ENCODE peak calls at places on chromosomes 4 and X, in five cellular contexts. G is adrenal gland, A is IMR-90, T is A549, V is K562. L is an unnamed sample.

GRCh38 chrX:72274526-72274925 is 2.5 kb downstream of the RPS4X start:
- DNase-seq in G (no peak), A (no peak), T (no peak), V (no peak), L (no peak)

GRCh38 chr4:155735506-155735905 is 23.3 kb upstream of the GUCY1B1 start:
- DNase-seq in G (no peak), A (peak; percentile 39), T (no peak), V (no peak), L (no peak)

GRCh38 chrX:78123190-78123589 is 16.3 kb downstream of the TAF9B start:
- DNase-seq in G (no peak), A (peak; percentile 63), T (no peak), V (no peak), L (no peak)

GRCh38 chr4:1187182-1187581 is 14.8 kb upstream of the SPON2 start:
- DNase-seq in G (peak; percentile 49), A (peak; percentile 42), T (no peak), V (no peak), L (no peak)

GRCh38 chr4:1988327-1988724 is 20.4 kb downstream of the NELFA start:
- DNase-seq in G (no peak), A (no peak), T (no peak), V (no peak), L (no peak)

GRCh38 chrX:17413228-17413627 is 38.2 kb downstream of the NHS start:
- DNase-seq in G (no peak), A (peak; percentile 88), T (peak; percentile 29), V (no peak), L (no peak)

GRCh38 chrX:9966775-9967408 is at the start of gene CLDN34:
- DNase-seq in G (no peak), A (no peak), T (no peak), V (peak; percentile 15), L (no peak)

GRCh38 chr4:128513664-128514484 is 226.3 kb upstream of the PGRMC2 start:
- DNase-seq in G (no peak), A (peak; percentile 61), T (no peak), V (no peak), L (peak; percentile 70)

GRCh38 chr4:71691416-71692073 is 92.3 kb downstream of the GC start:
- DNase-seq in G (no peak), A (no peak), T (no peak), V (no peak), L (no peak)

GRCh38 chrX:40845331-40845911 is 110.1 kb upstream of the MED14 start:
- DNase-seq in G (peak; percentile 46), A (peak; percentile 95), T (no peak), V (no peak), L (no peak)

GRCh38 chrX:38277802-38278201 is 49.5 kb downstream of the RPGR start:
- DNase-seq in G (no peak), A (no peak), T (peak; percentile 41), V (no peak), L (no peak)

GRCh38 chr4:73917081-73917501 is 47.9 kb downstream of the CXCL1 start:
- DNase-seq in G (no peak), A (peak; percentile 96), T (peak; percentile 29), V (no peak), L (no peak)

GRCh38 chrX:48798318-48798717 is 3.5 kb upstream of the HDAC6 start:
- DNase-seq in G (no peak), A (no peak), T (no peak), V (no peak), L (no peak)

DNA sequence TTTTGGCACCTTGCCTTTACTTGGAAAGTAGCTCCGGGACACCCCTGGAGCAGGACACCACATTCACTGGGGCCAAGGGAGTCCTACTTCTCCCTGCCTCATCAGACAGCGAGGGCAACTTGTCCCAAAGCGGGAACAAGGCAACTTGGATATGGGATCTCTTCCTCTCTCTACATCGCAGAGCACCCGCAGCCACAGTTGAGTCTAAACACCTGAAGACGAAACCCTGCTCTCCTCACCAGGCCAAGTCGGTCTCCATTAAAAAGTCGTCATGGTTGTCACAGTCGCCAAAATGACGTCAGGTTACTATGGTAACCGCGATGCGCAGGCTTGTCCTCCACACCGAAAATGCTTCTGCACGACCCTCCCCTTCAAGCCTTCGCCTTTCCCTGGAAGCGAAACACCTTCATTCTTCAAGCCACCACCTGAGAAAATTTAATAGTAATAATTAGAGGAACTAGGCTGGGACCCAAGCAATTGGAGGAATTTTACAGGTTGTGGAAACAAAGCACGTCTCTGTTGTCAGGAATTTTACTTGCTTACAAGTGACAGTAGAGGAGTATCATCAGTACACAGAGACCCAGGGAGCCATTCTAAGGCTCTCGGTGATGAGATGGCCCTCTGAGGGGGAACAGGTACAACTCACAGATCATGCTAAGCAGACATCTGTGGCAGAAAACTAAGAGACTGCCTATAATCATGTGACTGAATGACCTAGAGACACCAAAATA is 30.5 kb upstream of the TCEAL4 start:
- DNase-seq in G (peak; percentile 89), A (peak; percentile 24), T (no peak), V (peak; percentile 54), L (peak; percentile 85)
- TF ChIP-seq POLR2A in G (no peak), A (no peak), T (no peak), V (peak; percentile 51), L (peak; percentile 60)

DNA sequence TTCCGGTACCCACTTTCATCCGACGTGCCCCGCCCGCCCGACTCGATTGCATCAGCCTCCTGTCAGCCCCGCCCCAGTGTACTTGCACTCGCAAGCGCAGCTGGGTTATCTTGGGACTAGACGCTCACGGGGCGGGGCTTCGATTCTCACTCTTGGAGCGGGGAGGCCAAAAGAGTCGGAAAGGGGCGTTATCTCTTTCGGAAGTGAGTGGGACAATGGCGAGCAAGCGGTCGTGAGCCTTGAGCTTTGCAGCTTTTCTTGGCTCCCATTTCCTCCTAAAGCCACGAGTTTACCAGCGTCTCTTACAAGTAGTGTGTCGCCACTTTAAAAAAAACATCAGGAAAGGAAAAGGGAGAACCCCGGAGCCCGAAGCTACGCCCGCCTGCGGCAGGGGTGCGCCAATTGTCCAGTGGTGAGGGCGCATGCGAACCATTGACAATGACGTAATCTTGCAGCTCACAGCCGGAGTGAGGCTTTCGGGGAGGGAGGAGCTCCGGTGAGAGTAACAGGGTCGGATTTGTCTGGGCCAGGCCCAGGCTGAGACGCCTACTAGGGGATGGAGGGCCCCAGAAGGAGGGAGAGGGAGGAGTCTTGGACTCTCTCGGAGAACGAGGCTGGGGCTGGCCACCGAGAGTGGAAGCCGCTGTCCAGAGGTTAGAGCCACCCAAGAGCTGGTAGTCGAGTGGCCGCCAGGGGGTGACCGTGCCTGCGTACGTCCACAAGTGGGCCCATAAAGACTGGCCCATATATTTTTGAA is 109.5 kb downstream of the GNL3L start:
- DNase-seq in G (peak; percentile 97), A (peak; percentile 96), T (peak; percentile 98), V (peak; percentile 87), L (peak; percentile 95)
- TF ChIP-seq POLR2A in G (peak; percentile 11), A (peak; percentile 88), T (peak; percentile 51), V (peak; percentile 88), L (peak; percentile 88)

GRCh38 chr4:104491826-104492771 is 2.6 kb downstream of the CXXC4 start:
- DNase-seq in G (no peak), A (no peak), T (peak; percentile 13), V (no peak), L (no peak)
- TF ChIP-seq POLR2A in G (no peak), A (no peak), T (no peak), V (no peak), L (no peak)

GRCh38 chr4:140236649-140237160 is 82.7 kb upstream of the MAML3 start:
- DNase-seq in G (no peak), A (peak; percentile 38), T (no peak), V (no peak), L (no peak)

GRCh38 chr4:140240237-140240636 is 86.3 kb upstream of the MAML3 start:
- DNase-seq in G (peak; percentile 70), A (no peak), T (no peak), V (no peak), L (no peak)

GRCh38 chr4:140239311-140239710 is 85.3 kb upstream of the MAML3 start:
- DNase-seq in G (peak; percentile 68), A (no peak), T (no peak), V (no peak), L (no peak)

GRCh38 chr4:140237616-140238352 is 83.8 kb upstream of the MAML3 start:
- DNase-seq in G (peak; percentile 87), A (peak; percentile 93), T (no peak), V (no peak), L (no peak)

DNA sequence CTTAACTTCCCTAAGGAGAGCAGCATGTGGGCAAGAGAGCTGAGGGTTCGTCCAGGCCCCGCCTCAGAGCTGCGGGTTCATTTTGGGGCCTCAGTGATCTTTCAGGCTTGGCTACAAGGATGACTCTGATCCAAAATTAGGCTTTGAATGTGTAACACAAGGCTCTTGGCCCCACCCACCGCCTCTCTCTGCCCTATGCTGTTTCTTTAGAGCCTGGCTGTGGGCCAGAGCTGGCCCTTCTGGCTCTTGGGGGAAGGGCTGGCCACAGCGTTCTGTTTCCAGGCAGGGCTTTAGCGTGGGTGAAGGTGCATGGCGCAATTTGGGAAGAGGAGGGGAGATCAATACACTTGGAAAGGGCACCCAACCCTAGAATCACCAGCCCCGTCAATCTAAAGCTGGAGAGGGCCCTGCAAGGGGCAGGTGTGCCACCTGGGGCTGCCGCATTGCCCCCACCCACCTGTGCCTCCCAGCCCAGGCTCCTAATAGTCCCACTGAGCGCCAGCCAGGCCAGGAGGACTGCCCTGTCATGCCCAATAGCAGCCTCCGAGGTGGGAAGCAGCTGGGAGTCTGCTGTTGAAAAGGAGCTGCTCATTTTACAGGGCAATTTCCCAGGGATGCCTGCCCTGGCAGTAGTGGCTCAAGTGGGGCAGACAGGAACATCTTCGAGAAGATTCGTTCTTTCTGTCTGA is 84.5 kb upstream of the MAML3 start:
- DNase-seq in G (peak; percentile 96), A (peak; percentile 77), T (no peak), V (no peak), L (peak; percentile 14)
- TF ChIP-seq POLR2A in G (no peak), A (no peak), T (no peak), V (no peak), L (no peak)

GRCh38 chr4:98659106-98659592 is 738 bp upstream of the TSPAN5 start:
- DNase-seq in G (no peak), A (peak; percentile 57), T (peak; percentile 43), V (no peak), L (peak; percentile 27)

GRCh38 chr4:98657531-98658286 is 702 bp downstream of the TSPAN5 start:
- DNase-seq in G (peak; percentile 61), A (peak; percentile 69), T (peak; percentile 48), V (peak; percentile 22), L (peak; percentile 88)

GRCh38 chr4:98656443-98656842 is 2.0 kb downstream of the TSPAN5 start:
- DNase-seq in G (no peak), A (no peak), T (no peak), V (no peak), L (no peak)

GRCh38 chr4:98659741-98660507 is 1.5 kb upstream of the TSPAN5 start:
- DNase-seq in G (no peak), A (peak; percentile 58), T (peak; percentile 36), V (no peak), L (peak; percentile 46)

GRCh38 chr4:98658287-98659105 is at the start of gene TSPAN5:
- DNase-seq in G (peak; percentile 75), A (peak; percentile 67), T (peak; percentile 73), V (peak; percentile 77), L (peak; percentile 96)
- TF ChIP-seq POLR2A in G (no peak), A (no peak), T (peak; percentile 18), V (no peak), L (peak; percentile 70)